ENCODE peak calls at places on chromosomes 4 and X, in eight cellular contexts. One of them, this sample, is unnamed.
A peak's percentile ranks its signal among the peaks of the same experiment; 100 is the strongest.

GRCh38 chr4:108906006-108906405 is 143.2 kb upstream of the ETNPPL start:
- DNase-seq in neuronal stem cell: peak; percentile 20
- DNase-seq in AG08395: no peak
- DNase-seq in astrocyte: no peak
- DNase-seq in activated CD4-positive, alpha-beta T cell treated with anti-CD3 and anti-CD28 coated beads, Interleukin-2, amount 10 ng/mL, durations not matched to agents 7 days and 5 days: no peak
- DNase-seq in GM12892: no peak
- DNase-seq in MCF 10A: no peak
- DNase-seq in AG08396: no peak
- DNase-seq in this sample: no peak

GRCh38 chr4:155403886-155404285 is 27.1 kb upstream of the MAP9 start:
- DNase-seq in AG08395: peak; percentile 34
- DNase-seq in astrocyte: peak; percentile 39
- DNase-seq in neuronal stem cell: peak; percentile 8
- DNase-seq in GM12892: no peak
- DNase-seq in AG08396: peak; percentile 25
- DNase-seq in activated CD4-positive, alpha-beta T cell treated with anti-CD3 and anti-CD28 coated beads, Interleukin-2, amount 10 ng/mL, durations not matched to agents 7 days and 5 days: no peak
- DNase-seq in MCF 10A: peak; percentile 61
- DNase-seq in this sample: no peak

GRCh38 chr4:140635606-140636005 is 66.8 kb upstream of the UCP1 start:
- DNase-seq in neuronal stem cell: no peak
- DNase-seq in astrocyte: peak; percentile 42
- DNase-seq in AG08396: peak; percentile 78
- DNase-seq in AG08395: peak; percentile 64
- DNase-seq in GM12892: no peak
- DNase-seq in MCF 10A: peak; percentile 15
- DNase-seq in activated CD4-positive, alpha-beta T cell treated with anti-CD3 and anti-CD28 coated beads, Interleukin-2, amount 10 ng/mL, durations not matched to agents 7 days and 5 days: no peak
- DNase-seq in this sample: peak; percentile 63

GRCh38 chr4:112128452-112128851 is 16.8 kb upstream of the FAM241A start:
- DNase-seq in neuronal stem cell: no peak
- DNase-seq in AG08395: no peak
- DNase-seq in astrocyte: no peak
- DNase-seq in activated CD4-positive, alpha-beta T cell treated with anti-CD3 and anti-CD28 coated beads, Interleukin-2, amount 10 ng/mL, durations not matched to agents 7 days and 5 days: no peak
- DNase-seq in GM12892: no peak
- DNase-seq in AG08396: no peak
- DNase-seq in MCF 10A: no peak
- DNase-seq in this sample: no peak

GRCh38 chr4:72208421-72209075 is 176.7 kb downstream of the NPFFR2 start:
- DNase-seq in neuronal stem cell: no peak
- DNase-seq in AG08396: no peak
- DNase-seq in MCF 10A: peak; percentile 61
- DNase-seq in activated CD4-positive, alpha-beta T cell treated with anti-CD3 and anti-CD28 coated beads, Interleukin-2, amount 10 ng/mL, durations not matched to agents 7 days and 5 days: no peak
- DNase-seq in AG08395: no peak
- DNase-seq in astrocyte: no peak
- DNase-seq in GM12892: no peak
- DNase-seq in this sample: no peak

GRCh38 chr4:183658362-183659028 is 490 bp downstream of the RWDD4 start:
- DNase-seq in GM12892: peak; percentile 33
- DNase-seq in AG08395: peak; percentile 24
- DNase-seq in AG08396: peak; percentile 55
- DNase-seq in neuronal stem cell: no peak
- DNase-seq in activated CD4-positive, alpha-beta T cell treated with anti-CD3 and anti-CD28 coated beads, Interleukin-2, amount 10 ng/mL, durations not matched to agents 7 days and 5 days: no peak
- DNase-seq in MCF 10A: peak; percentile 34
- DNase-seq in astrocyte: no peak
- DNase-seq in this sample: no peak

GRCh38 chrX:124791492-124792095 is 445.2 kb downstream of the SH2D1A start:
- DNase-seq in AG08395: no peak
- DNase-seq in activated CD4-positive, alpha-beta T cell treated with anti-CD3 and anti-CD28 coated beads, Interleukin-2, amount 10 ng/mL, durations not matched to agents 7 days and 5 days: no peak
- DNase-seq in GM12892: no peak
- DNase-seq in AG08396: no peak
- DNase-seq in MCF 10A: no peak
- DNase-seq in astrocyte: no peak
- DNase-seq in neuronal stem cell: no peak
- DNase-seq in this sample: no peak

GRCh38 chrX:10884246-10884645 is 226.9 kb upstream of the HCCS start:
- DNase-seq in AG08395: peak; percentile 74
- DNase-seq in astrocyte: no peak
- DNase-seq in neuronal stem cell: no peak
- DNase-seq in AG08396: peak; percentile 5
- DNase-seq in MCF 10A: no peak
- DNase-seq in activated CD4-positive, alpha-beta T cell treated with anti-CD3 and anti-CD28 coated beads, Interleukin-2, amount 10 ng/mL, durations not matched to agents 7 days and 5 days: no peak
- DNase-seq in GM12892: no peak
- DNase-seq in this sample: no peak

GRCh38 chrX:149036086-149036485 is 469.0 kb downstream of the IDS start:
- DNase-seq in MCF 10A: no peak
- DNase-seq in GM12892: no peak
- DNase-seq in astrocyte: no peak
- DNase-seq in AG08395: no peak
- DNase-seq in neuronal stem cell: no peak
- DNase-seq in activated CD4-positive, alpha-beta T cell treated with anti-CD3 and anti-CD28 coated beads, Interleukin-2, amount 10 ng/mL, durations not matched to agents 7 days and 5 days: no peak
- DNase-seq in AG08396: no peak
- DNase-seq in this sample: no peak

GRCh38 chr4:137609693-137610450 is 77.6 kb upstream of the PCDH18 start:
- DNase-seq in astrocyte: peak; percentile 29
- DNase-seq in MCF 10A: no peak
- DNase-seq in AG08396: peak; percentile 45
- DNase-seq in activated CD4-positive, alpha-beta T cell treated with anti-CD3 and anti-CD28 coated beads, Interleukin-2, amount 10 ng/mL, durations not matched to agents 7 days and 5 days: no peak
- DNase-seq in AG08395: peak; percentile 48
- DNase-seq in GM12892: no peak
- DNase-seq in neuronal stem cell: no peak
- DNase-seq in this sample: no peak

GRCh38 chrX:16171039-16171438 is 3.8 kb downstream of the MAGEB17 start:
- DNase-seq in activated CD4-positive, alpha-beta T cell treated with anti-CD3 and anti-CD28 coated beads, Interleukin-2, amount 10 ng/mL, durations not matched to agents 7 days and 5 days: no peak
- DNase-seq in MCF 10A: no peak
- DNase-seq in AG08396: no peak
- DNase-seq in astrocyte: no peak
- DNase-seq in GM12892: no peak
- DNase-seq in AG08395: no peak
- DNase-seq in neuronal stem cell: no peak
- DNase-seq in this sample: no peak

GRCh38 chr4:5112333-5112732 is 61.1 kb downstream of the STK32B start:
- DNase-seq in activated CD4-positive, alpha-beta T cell treated with anti-CD3 and anti-CD28 coated beads, Interleukin-2, amount 10 ng/mL, durations not matched to agents 7 days and 5 days: no peak
- DNase-seq in GM12892: no peak
- DNase-seq in AG08396: no peak
- DNase-seq in astrocyte: no peak
- DNase-seq in neuronal stem cell: no peak
- DNase-seq in AG08395: no peak
- DNase-seq in MCF 10A: no peak
- DNase-seq in this sample: no peak

GRCh38 chrX:132292753-132293152 is 73.5 kb upstream of the RAP2C start:
- DNase-seq in MCF 10A: peak; percentile 67
- DNase-seq in astrocyte: peak; percentile 22
- DNase-seq in AG08395: peak; percentile 78
- DNase-seq in activated CD4-positive, alpha-beta T cell treated with anti-CD3 and anti-CD28 coated beads, Interleukin-2, amount 10 ng/mL, durations not matched to agents 7 days and 5 days: peak; percentile 30
- DNase-seq in AG08396: peak; percentile 67
- DNase-seq in neuronal stem cell: peak; percentile 31
- DNase-seq in GM12892: peak; percentile 14
- DNase-seq in this sample: peak; percentile 5

This sample was measured in H54.